ENCODE peak calls at places on chromosomes 5 and 9, in six cellular contexts. P is K562, W is sigmoid colon, K is SK-N-SH, T is stomach, H is H1. D is an unnamed sample.

GRCh38 chr9:91214086-91214485 is 147.6 kb downstream of the AUH start:
- DNase-seq in H (no peak), T (no peak), P (no peak), W (no peak), K (no peak), D (no peak)

GRCh38 chr9:13264788-13265187 is 14.7 kb downstream of the MPDZ start:
- DNase-seq in W (no peak), T (no peak), H (no peak), K (no peak), P (no peak), D (no peak)

GRCh38 chr5:33601881-33602280 is 161.1 kb downstream of the TARS1 start:
- DNase-seq in H (no peak), K (no peak), T (no peak), W (no peak), P (no peak), D (no peak)

GRCh38 chr9:250039-250438 is 35.4 kb downstream of the DOCK8 start:
- DNase-seq in K (no peak), P (no peak), T (no peak), W (no peak), H (no peak), D (no peak)

GRCh38 chr5:1136814-1137213 is 25.0 kb upstream of the SLC12A7 start:
- DNase-seq in W (no peak), T (no peak), P (no peak), H (no peak), K (no peak), D (no peak)

GRCh38 chr9:18490591-18491370 is 16.8 kb downstream of the ADAMTSL1 start:
- DNase-seq in T (no peak), K (no peak), P (no peak), W (no peak), H (no peak), D (no peak)

GRCh38 chr5:147610798-147611197 is 100.9 kb upstream of the DPYSL3 start:
- DNase-seq in H (no peak), P (no peak), W (no peak), T (no peak), K (no peak), D (no peak)

GRCh38 chr9:136665111-136665703 is 2.5 kb downstream of the EGFL7 start:
- DNase-seq in T (no peak), K (peak; percentile 92), H (no peak), W (no peak), P (no peak), D (no peak)

GRCh38 chr5:10719965-10720364 is 41.1 kb downstream of the DAP start:
- DNase-seq in W (no peak), K (no peak), H (no peak), P (no peak), T (peak; percentile 63), D (no peak)

GRCh38 chr9:86222667-86223066 is 36.8 kb downstream of the C9orf153 start:
- DNase-seq in K (no peak), P (no peak), W (no peak), H (no peak), T (no peak), D (no peak)
- TF ChIP-seq CTCF in K (no peak), P (no peak), W (no peak), H (no peak), T (no peak), D (no peak)

DNA sequence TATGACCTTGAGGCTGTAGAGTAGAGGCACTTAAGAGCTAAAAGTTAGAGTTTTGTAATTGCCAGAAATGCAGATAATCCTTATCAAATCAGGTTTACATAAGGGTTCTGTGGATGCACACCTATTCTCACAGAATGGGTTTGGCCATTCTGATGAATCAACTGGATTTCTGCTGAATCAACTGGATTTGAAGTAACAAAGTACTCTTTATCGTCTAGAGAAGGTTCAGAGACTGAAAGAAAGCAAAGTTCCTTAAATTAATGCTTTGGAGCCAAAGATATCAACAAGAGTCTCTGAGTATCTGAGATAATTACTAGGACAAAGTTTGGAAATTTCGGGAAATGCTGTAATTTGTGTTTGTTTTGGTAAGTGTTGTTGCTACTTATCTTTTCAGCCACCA is 669.6 kb upstream of the ZNF608 start:
- DNase-seq in W (no peak), T (no peak), H (no peak), P (no peak), K (no peak), D (no peak)
- H3K27ac ChIP-seq in W (no peak overlapping the region), T (no peak overlapping the region), H (no peak overlapping the region), P (no peak overlapping the region), K (no peak overlapping the region), D (no peak overlapping the region)

DNA sequence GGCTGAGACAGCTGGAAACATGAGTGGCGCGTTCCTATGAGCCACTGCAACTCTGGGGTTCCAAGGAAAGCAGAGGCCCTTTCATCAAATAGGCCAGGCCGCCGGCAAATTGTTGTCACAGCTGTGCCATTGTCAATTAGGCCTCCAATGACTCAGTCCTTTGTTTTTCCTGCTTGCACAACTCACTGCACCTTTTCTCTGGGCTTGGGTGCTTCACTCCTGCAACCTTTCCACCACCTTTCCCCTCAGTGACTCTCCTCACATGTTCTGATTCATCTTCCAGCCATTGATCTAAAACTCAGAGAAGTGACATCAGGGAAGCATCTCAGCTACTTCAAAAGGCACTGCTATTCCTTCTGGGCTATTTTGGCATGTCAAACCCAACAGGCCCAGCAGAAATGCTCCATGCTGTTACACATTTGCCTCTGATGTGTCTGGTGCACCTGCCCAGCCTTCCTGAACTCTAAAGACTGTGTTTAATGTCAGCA is 653.7 kb downstream of the NR2F1-AS1 start:
- DNase-seq in K (no peak), W (no peak), H (no peak), P (no peak), T (no peak), D (no peak)
- TF ChIP-seq EP300 in K (no peak), W (no peak), H (no peak), P (no peak), T (no peak), D (no peak)

GRCh38 chr5:135492319-135492626 is 40.1 kb upstream of the TIFAB start:
- DNase-seq in P (no peak), T (no peak), W (no peak), K (no peak), H (no peak), D (no peak)
- TF ChIP-seq CTCF in P (no peak), T (no peak), W (no peak), K (no peak), H (no peak), D (no peak)

DNA sequence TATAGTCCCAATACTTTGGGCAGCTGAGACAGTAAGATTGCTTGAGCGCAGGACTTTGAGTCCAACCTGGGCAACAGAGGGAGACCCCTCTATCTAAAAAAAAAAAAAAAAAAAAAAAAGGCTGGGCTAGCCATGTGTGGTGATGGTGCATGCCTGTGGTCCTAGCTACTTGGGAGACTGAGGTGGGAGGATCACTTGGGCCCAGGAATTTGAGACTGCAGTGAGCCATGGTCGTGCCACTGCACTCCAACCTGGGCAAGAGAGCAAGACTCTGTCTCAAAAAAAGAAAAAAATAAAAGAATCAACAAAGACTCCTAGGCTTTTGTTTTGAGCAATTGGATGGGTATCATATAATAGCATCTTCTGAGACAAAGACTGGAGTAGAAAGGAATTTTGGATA is 481.7 kb upstream of the PAPPA start:
- DNase-seq in P (no peak), H (no peak), T (no peak), K (no peak), W (no peak), D (no peak)
- H3K27ac ChIP-seq in P (no peak overlapping the region), H (no peak overlapping the region), T (no peak overlapping the region), K (peak overlapping the region; percentile 100), W (no peak overlapping the region), D (no peak overlapping the region)

DNA sequence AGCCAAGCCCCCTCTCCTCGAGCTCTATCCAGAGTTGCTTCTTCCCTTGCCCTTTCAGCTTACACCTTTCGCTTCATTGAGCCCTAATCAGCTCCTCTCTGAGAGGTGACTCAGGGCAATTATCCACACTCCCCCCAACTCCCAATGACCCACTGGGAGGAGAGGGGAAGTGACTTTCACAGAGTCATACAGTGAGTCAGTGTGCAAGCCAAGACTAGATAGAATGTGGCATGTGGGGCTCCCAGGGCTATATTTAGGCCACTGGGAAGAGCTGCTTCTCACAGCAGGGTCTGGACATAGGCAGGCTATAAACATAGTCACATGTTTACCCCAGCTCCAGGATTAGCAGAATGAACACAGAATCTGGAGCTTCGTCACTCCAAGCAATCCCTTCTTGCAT is 57.4 kb downstream of the NRG2 start:
- DNase-seq in W (no peak), T (no peak), P (no peak), K (no peak), H (no peak), D (no peak)
- TF ChIP-seq EP300 in W (no peak), T (no peak), P (peak; percentile 49), K (no peak), H (no peak), D (no peak)

DNA sequence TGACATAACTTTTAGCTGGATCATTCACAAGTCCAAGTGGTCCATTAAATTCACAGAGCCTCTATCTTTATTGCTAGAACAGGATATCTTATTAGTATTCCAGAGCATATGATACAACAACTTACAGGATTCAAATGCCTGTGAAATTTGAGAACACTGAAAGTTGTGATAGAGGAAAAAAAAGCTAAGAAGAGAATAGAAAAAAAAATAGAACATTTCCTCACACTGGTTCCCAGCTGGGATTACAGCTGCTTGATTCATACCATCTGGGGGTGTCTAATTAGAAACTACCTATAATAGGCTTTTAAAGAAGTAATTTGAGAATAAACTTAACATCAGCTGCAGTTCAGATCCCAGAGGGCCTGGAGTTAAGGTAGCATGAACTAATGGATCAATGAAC is 922.1 kb downstream of the CDH12 start:
- DNase-seq in H (no peak), T (no peak), K (no peak), W (no peak), P (no peak), D (no peak)
- TF ChIP-seq CTCF in H (no peak), T (no peak), K (no peak), W (no peak), P (no peak), D (no peak)

DNA sequence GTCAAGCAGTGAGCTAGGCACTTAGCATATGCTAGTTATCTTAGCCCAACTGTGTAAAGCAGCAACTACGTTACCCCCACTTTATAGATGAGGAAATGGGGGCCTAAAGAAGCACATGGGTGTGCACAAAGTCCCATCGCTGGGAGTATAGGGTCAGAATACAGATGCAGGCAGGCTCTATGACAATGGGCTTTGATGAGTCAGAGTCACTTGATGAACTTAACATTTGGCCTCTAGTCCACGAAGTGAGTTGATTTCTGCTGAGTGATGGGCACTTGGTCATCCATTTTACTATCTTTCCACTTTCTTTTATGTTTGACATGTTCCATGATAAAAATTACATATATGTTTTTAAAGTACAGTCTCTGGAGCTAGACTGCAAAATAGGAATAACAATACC is 204.3 kb downstream of the TRIM32 start:
- DNase-seq in H (no peak), P (no peak), T (no peak), K (no peak), W (no peak), D (no peak)
- H3K27ac ChIP-seq in H (no peak overlapping the region), P (no peak overlapping the region), T (no peak overlapping the region), K (no peak overlapping the region), W (no peak overlapping the region), D (no peak overlapping the region)